ENCODE peak calls at places on chromosomes 12 and 14, in seven cellular contexts. R, V, O, H, I, T and J are unnamed samples.

GRCh38 chr12:56645201-56645716 is 525 bp downstream of the ATP5F1B start:
- DNase-seq in I (no peak), H (no peak), V (peak), R (no peak), O (peak), T (peak), J (no peak)

GRCh38 chr14:104294628-104294982 is 156.2 kb downstream of the KIF26A start:
- DNase-seq in I (no peak), R (no peak), O (no peak), H (no peak), V (no peak), T (no peak), J (no peak)

GRCh38 chr12:131006036-131006735 is 52.5 kb downstream of the ADGRD1 start:
- DNase-seq in H (no peak), R (no peak), T (no peak), O (no peak), I (no peak), V (no peak), J (no peak)

GRCh38 chr12:2834581-2835491 is at the start of gene NRIP2:
- DNase-seq in I (no peak), O (no peak), R (no peak), H (no peak), T (no peak), V (peak), J (no peak)

GRCh38 chr12:122858591-122859302 is 23.5 kb downstream of the HIP1R start:
- DNase-seq in R (no peak), H (no peak), V (no peak), I (no peak), T (no peak), O (no peak), J (no peak)

GRCh38 chr12:64558754-64559153 is 51.5 kb upstream of the RASSF3 start:
- DNase-seq in R (no peak), H (no peak), O (no peak), T (no peak), V (no peak), I (no peak), J (no peak)

GRCh38 chr14:95260537-95261440 is 58.9 kb downstream of the CLMN start:
- DNase-seq in O (peak), I (no peak), H (no peak), R (no peak), V (peak), T (no peak), J (peak)

GRCh38 chr14:100803694-100804075 is 22.2 kb upstream of the MEG3 start:
- DNase-seq in H (no peak), R (no peak), O (no peak), V (no peak), I (no peak), T (no peak), J (no peak)

DNA sequence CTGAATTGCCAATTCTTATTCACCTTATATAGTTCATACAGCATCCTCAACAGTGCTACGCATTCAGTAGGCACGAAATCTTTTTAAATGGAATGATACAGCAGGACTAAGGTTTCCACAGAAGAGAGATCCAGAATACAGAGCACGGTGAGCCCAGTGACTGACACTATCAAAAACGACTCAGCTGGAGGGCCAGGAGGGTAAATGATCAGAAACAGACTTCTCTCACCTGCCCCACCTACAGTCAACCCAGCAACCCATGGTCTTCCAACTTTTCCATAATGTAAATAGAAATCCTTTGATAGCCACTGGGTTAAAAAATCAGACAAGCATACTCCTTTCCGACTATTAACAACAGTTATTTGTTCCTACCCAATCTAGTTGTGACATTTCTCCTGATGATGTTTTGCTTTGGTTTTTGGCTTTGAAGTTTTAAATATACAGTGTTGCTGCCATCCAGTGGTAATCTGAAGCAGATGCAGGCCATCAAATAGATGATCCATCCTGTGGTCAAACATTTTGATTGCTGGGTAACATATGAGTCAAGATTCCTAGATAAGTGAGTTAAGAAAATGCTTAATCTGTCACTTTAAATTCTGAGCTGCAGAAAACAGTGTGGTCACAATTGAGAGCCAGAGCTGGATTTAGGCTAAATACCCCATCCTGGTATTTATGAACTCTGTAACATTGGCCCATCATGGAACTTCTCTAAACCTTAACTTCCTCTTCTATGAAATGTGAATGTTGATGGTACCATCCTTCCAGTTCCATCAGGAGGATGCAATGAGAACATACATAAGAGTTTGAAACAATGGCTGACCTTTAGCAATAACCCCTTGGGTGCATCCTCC is 42.0 kb downstream of the GPHB5 start:
- DNase-seq in V (peak), I (peak), T (no peak), R (no peak), O (peak), H (no peak), J (peak)
- TF ChIP-seq CTCF in V (peak), I (peak), T (peak), R (peak), O (peak), H (peak), J (peak)

GRCh38 chr14:63633801-63634200 is 7.9 kb downstream of the WDR89 start:
- DNase-seq in H (no peak), V (no peak), I (no peak), R (no peak), T (no peak), O (no peak), J (no peak)

GRCh38 chr14:63632932-63633514 is 8.6 kb downstream of the WDR89 start:
- DNase-seq in O (peak), R (no peak), I (peak), T (no peak), H (no peak), V (peak), J (no peak)
- TF ChIP-seq CTCF in O (peak), R (peak), I (peak), T (peak), H (no peak), V (peak), J (peak)

DNA sequence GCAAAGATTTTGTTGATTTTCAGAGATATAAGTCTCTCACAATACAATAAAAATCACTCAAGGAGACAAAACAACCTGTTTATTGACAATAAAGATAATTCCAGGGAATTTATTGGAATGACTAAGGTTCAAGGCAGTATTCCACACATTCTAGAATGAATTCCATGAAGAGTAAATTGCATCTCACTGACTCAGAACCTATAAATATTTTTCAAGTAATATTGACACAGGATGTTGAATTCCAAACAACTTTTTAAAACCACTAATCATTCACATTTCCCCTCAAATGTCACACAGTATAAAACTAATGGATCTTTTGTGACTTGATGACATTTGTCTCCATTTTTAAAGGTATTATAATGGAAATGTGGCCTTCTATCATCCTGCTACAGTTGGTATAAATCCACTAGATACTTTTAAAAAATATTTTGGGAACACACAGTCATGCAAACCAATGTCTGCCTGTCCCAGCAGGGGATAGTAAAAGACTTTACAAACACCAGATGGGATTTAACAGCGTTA is 42.1 kb upstream of the LGR5 start:
- DNase-seq in T (no peak), I (no peak), O (no peak), R (no peak), V (peak), H (no peak), J (no peak)
- TF ChIP-seq CTCF in T (no peak), I (no peak), O (no peak), R (no peak), V (no peak), H (no peak), J (no peak)

GRCh38 chr14:89841855-89842254 is 112.7 kb downstream of the EFCAB11 start:
- DNase-seq in R (no peak), O (no peak), V (no peak), T (no peak), I (no peak), H (no peak), J (no peak)
- TF ChIP-seq CTCF in R (no peak), O (no peak), V (no peak), T (no peak), I (no peak), H (no peak), J (no peak)

GRCh38 chr14:58151701-58152568 is at the start of gene ARMH4:
- DNase-seq in R (peak), O (peak), I (peak), T (peak), H (peak), V (peak), J (peak)
- TF ChIP-seq CTCF in R (peak), O (no peak), I (no peak), T (no peak), H (no peak), V (no peak), J (peak)

GRCh38 chr12:42296503-42297109 is 29.3 kb downstream of the ZCRB1 start:
- DNase-seq in O (peak), T (no peak), R (no peak), I (no peak), H (no peak), V (peak), J (peak)
- TF ChIP-seq CTCF in O (peak), T (peak), R (peak), I (peak), H (no peak), V (peak), J (peak)

GRCh38 chr14:41699506-41699905 is 92.8 kb downstream of the LRFN5 start:
- DNase-seq in T (no peak), V (no peak), O (no peak), R (no peak), H (no peak), I (no peak), J (no peak)
- TF ChIP-seq CTCF in T (no peak), V (no peak), O (no peak), R (no peak), H (no peak), I (no peak), J (no peak)

GRCh38 chr12:83434600-83434999 is 747.9 kb downstream of the TMTC2 start:
- DNase-seq in R (no peak), H (no peak), I (no peak), O (no peak), T (no peak), V (peak), J (no peak)
- TF ChIP-seq CTCF in R (no peak), H (no peak), I (no peak), O (no peak), T (no peak), V (no peak), J (no peak)

GRCh38 chr12:54009171-54010052 is 627 bp downstream of the HOXC8 start:
- DNase-seq in R (no peak), I (no peak), V (no peak), O (no peak), T (no peak), H (no peak), J (peak)
- TF ChIP-seq CTCF in R (no peak), I (no peak), V (no peak), O (no peak), T (no peak), H (no peak), J (no peak)

DNA sequence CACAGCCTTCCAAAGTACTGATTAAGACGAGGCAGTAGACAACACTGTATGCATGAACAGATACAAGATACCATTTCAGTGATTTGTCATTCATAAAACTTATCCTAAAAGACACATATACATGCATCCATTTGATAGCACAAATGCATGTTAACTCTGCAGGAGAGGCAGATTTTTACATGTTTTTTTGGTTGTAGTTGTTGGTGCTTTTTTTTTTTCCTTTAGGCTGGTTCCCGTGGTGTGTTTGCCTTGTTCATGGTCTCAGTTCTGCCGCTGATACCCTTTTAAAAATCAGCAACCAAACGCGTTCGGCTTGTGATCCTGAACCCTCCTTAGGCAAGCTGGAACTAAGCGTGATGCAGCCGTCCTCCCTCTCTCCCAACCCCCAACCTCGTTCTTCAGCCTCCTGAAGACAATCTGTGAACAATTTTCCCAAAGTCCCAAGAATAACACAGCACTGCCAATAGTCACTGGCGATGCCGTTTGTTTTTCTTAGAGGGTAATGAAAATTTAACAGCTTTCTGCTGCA is 1.2 kb downstream of the PRICKLE1 start:
- DNase-seq in H (no peak), R (no peak), I (no peak), T (no peak), V (no peak), O (no peak), J (no peak)
- TF ChIP-seq CTCF in H (no peak), R (no peak), I (no peak), T (no peak), V (no peak), O (no peak), J (no peak)